ENCODE peak calls at places on chromosomes 2 and 18, in five cellular contexts. Q is A549, C is GM12878, R is spleen, J is prostate gland. N is an unnamed sample.

GRCh38 chr2:237092920-237093781 is 7.5 kb downstream of the COPS8 start:
- DNase-seq in Q (peak; percentile 54), C (no peak), R (no peak), J (peak; percentile 42), N (peak; percentile 55)

GRCh38 chr2:34252111-34252510 is 653.0 kb upstream of the FAM98A start:
- DNase-seq in Q (no peak), C (no peak), R (no peak), J (no peak), N (no peak)

GRCh38 chr2:158498043-158498748 is 41.4 kb downstream of the PKP4 start:
- DNase-seq in Q (no peak), C (no peak), R (no peak), J (no peak), N (no peak)

GRCh38 chr2:175027755-175028154 is 22.6 kb upstream of the CHN1 start:
- DNase-seq in Q (no peak), C (no peak), R (no peak), J (no peak), N (no peak)

GRCh38 chr2:63057249-63058148 is 6.9 kb downstream of the OTX1 start:
- DNase-seq in Q (no peak), C (no peak), R (no peak), J (no peak), N (no peak)

GRCh38 chr18:34723143-34723542 is 13.0 kb downstream of the DTNA start:
- DNase-seq in Q (no peak), C (no peak), R (no peak), J (no peak), N (no peak)

GRCh38 chr2:21467910-21468309 is 344.1 kb downstream of the TDRD15 start:
- DNase-seq in Q (no peak), C (peak; percentile 4), R (no peak), J (no peak), N (no peak)

GRCh38 chr2:173030541-173031485 is 44.8 kb upstream of the MAP3K20 start:
- DNase-seq in Q (no peak), C (no peak), R (no peak), J (no peak), N (no peak)

GRCh38 chr2:215692387-215693079 is 256.7 kb upstream of the FN1 start:
- DNase-seq in Q (no peak), C (no peak), R (no peak), J (no peak), N (no peak)

GRCh38 chr18:10270160-10270571 is 184.3 kb upstream of the APCDD1 start:
- DNase-seq in Q (no peak), C (no peak), R (no peak), J (no peak), N (peak; percentile 47)

GRCh38 chr18:49227456-49227855 is 233.0 kb downstream of the DYM start:
- DNase-seq in Q (no peak), C (no peak), R (no peak), J (no peak), N (no peak)

GRCh38 chr2:1848599-1848995 is 104.3 kb upstream of the PXDN start:
- DNase-seq in Q (no peak), C (no peak), R (no peak), J (no peak), N (no peak)

GRCh38 chr2:216109962-216110614 is 940 bp downstream of the XRCC5 start:
- DNase-seq in Q (peak; percentile 36), C (no peak), R (no peak), J (no peak), N (no peak)

GRCh38 chr2:44515416-44515815 is 153.7 kb downstream of the CAMKMT start:
- DNase-seq in Q (no peak), C (no peak), R (no peak), J (no peak), N (no peak)

GRCh38 chr2:181116251-181116650 is 135.8 kb downstream of the UBE2E3 start:
- DNase-seq in Q (no peak), C (no peak), R (no peak), J (no peak), N (no peak)

GRCh38 chr2:233638836-233639235 is 2.6 kb downstream of the UGT1A10 start:
- DNase-seq in Q (no peak), C (no peak), R (no peak), J (no peak), N (no peak)

GRCh38 chr2:187900023-187900422 is 345.8 kb upstream of the TFPI start:
- DNase-seq in Q (no peak), C (no peak), R (no peak), J (no peak), N (no peak)

GRCh38 chr18:14937271-14937670 is 189.3 kb downstream of the ANKRD30B start:
- DNase-seq in Q (no peak), C (no peak), R (no peak), J (no peak), N (no peak)

GRCh38 chr2:75311521-75311920 is 112.2 kb upstream of the TACR1 start:
- DNase-seq in Q (no peak), C (no peak), R (no peak), J (no peak), N (no peak)

GRCh38 chr2:44083054-44083453 is 85.6 kb upstream of the PPM1B start:
- DNase-seq in Q (no peak), C (no peak), R (no peak), J (no peak), N (no peak)

GRCh38 chr2:165198181-165198580 is 5.7 kb downstream of the SCN3A start:
- DNase-seq in Q (no peak), C (no peak), R (no peak), J (no peak), N (no peak)

GRCh38 chr2:177467646-177468045 is 75.1 kb downstream of the AGPS start:
- DNase-seq in Q (no peak), C (no peak), R (no peak), J (no peak), N (no peak)

GRCh38 chr2:36981911-36982310 is 15.6 kb upstream of the STRN start:
- DNase-seq in Q (no peak), C (no peak), R (no peak), J (no peak), N (no peak)

GRCh38 chr18:62420513-62421209 is 95.6 kb downstream of the TNFRSF11A start:
- DNase-seq in Q (peak; percentile 69), C (peak; percentile 62), R (no peak), J (peak; percentile 41), N (no peak)

GRCh38 chr18:47235096-47235495 is 16.4 kb downstream of the SKOR2 start:
- DNase-seq in Q (no peak), C (no peak), R (no peak), J (no peak), N (no peak)

GRCh38 chr2:207241198-207241597 is 75.5 kb upstream of the KLF7 start:
- DNase-seq in Q (no peak), C (no peak), R (no peak), J (no peak), N (no peak)

GRCh38 chr2:144541411-144541810 is 21.5 kb upstream of the ZEB2 start:
- DNase-seq in Q (no peak), C (no peak), R (no peak), J (no peak), N (no peak)

GRCh38 chr2:195029804-195030654 is 627.0 kb upstream of the SLC39A10 start:
- DNase-seq in Q (peak; percentile 3), C (no peak), R (no peak), J (no peak), N (no peak)

GRCh38 chr2:1728821-1729220 is 15.5 kb downstream of the PXDN start:
- DNase-seq in Q (no peak), C (no peak), R (no peak), J (peak; percentile 72), N (no peak)

GRCh38 chr2:170298115-170298514 is 120.2 kb downstream of the MYO3B start:
- DNase-seq in Q (no peak), C (peak; percentile 47), R (no peak), J (no peak), N (no peak)

GRCh38 chr2:236369606-236370005 is 105.4 kb upstream of the ASB18 start:
- DNase-seq in Q (no peak), C (no peak), R (peak; percentile 88), J (no peak), N (peak; percentile 73)

GRCh38 chr18:70154591-70155194 is 50.8 kb downstream of the RTTN start:
- DNase-seq in Q (no peak), C (no peak), R (no peak), J (no peak), N (no peak)

GRCh38 chr18:79631761-79632446 is 47.7 kb upstream of the CTDP1 start:
- DNase-seq in Q (no peak), C (no peak), R (peak; percentile 72), J (no peak), N (no peak)

GRCh38 chr2:61252031-61252430 is 90.0 kb downstream of the C2orf74 start:
- DNase-seq in Q (no peak), C (no peak), R (no peak), J (no peak), N (no peak)
- TF ChIP-seq CTCF in Q (no peak), C (no peak), R (no peak), J (no peak), N (no peak)

GRCh38 chr2:111120253-111121027 is at the start of gene BCL2L11:
- DNase-seq in Q (peak; percentile 94), C (no peak), R (peak; percentile 98), J (peak; percentile 96), N (peak; percentile 89)
- TF ChIP-seq POLR2A in Q (peak; percentile 90), C (peak; percentile 88), R (peak; percentile 93), J (peak; percentile 97), N (peak; percentile 64)

GRCh38 chr2:102703305-102703704 is 58.5 kb upstream of the TMEM182 start:
- DNase-seq in Q (no peak), C (no peak), R (no peak), J (no peak), N (no peak)

GRCh38 chr2:102707796-102708713 is 53.8 kb upstream of the TMEM182 start:
- DNase-seq in Q (no peak), C (no peak), R (no peak), J (no peak), N (no peak)

GRCh38 chr2:102704531-102704930 is 57.3 kb upstream of the TMEM182 start:
- DNase-seq in Q (no peak), C (no peak), R (no peak), J (no peak), N (no peak)

GRCh38 chr2:102698369-102699111 is 63.3 kb upstream of the TMEM182 start:
- DNase-seq in Q (no peak), C (no peak), R (no peak), J (no peak), N (no peak)

GRCh38 chr2:102703748-102704147 is 58.1 kb upstream of the TMEM182 start:
- DNase-seq in Q (peak; percentile 55), C (no peak), R (no peak), J (no peak), N (no peak)
- TF ChIP-seq CTCF in Q (peak; percentile 72), C (peak; percentile 30), R (no peak), J (peak; percentile 27), N (no peak)

DNA sequence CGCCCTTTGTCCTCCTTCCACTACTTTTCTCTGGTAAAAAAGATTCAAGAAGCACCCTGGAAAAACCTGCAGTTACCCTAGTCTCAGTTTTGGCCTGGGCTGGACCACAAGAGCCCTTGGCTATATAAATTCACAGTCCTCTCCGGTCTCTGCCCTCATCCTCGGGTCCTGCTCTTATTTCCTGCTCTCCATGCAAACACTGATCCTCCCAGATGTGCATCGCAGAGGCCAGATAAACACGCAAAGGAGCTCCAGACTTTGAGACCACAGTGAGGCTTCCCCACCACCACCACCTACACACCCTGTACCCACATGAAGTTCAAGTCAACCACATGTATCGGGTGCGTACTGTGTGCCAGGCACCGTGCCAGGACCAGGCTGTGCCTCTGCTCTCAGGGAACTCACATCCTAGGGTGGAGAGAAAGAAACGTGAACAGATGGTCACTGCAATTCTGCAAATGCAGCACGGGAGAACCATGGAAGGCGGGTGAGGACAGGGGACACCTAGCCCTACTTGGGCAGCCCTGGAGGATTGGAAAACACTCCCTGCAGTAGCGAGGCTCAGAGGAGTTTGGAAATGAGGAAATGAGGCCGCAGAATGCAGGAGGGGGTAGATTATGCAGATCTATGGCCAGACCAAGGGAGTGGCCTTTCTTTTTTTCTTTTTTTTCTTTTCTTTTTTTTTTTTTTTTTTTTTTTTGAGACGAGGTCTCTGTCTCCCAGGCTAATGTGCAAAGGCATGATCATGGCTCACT is 7.5 kb downstream of the CTDSP1 start:
- DNase-seq in Q (no peak), C (peak; percentile 27), R (peak; percentile 89), J (peak; percentile 74), N (peak; percentile 84)
- TF ChIP-seq POLR2A in Q (no peak), C (peak; percentile 58), R (no peak), J (peak; percentile 29), N (no peak)

N was measured in ovary.